ENCODE peak calls at places on chromosomes 4 and X, in four cellular contexts. One of them, this sample, is unnamed.

GRCh38 chr4:21948347-21949072 is at the start of gene KCNIP4:
- DNase-seq in small intestine: no peak
- DNase-seq in DND-41: no peak
- DNase-seq in AG04449: no peak
- DNase-seq in this sample: no peak

GRCh38 chr4:5452156-5452555 is 256.2 kb downstream of the EVC2 start:
- DNase-seq in AG04449: no peak
- DNase-seq in small intestine: no peak
- DNase-seq in DND-41: no peak
- DNase-seq in this sample: no peak

GRCh38 chr4:10203851-10204250 is 87.3 kb upstream of the WDR1 start:
- DNase-seq in small intestine: no peak
- DNase-seq in AG04449: no peak
- DNase-seq in DND-41: no peak
- DNase-seq in this sample: no peak

GRCh38 chr4:7535094-7535493 is 100.4 kb upstream of the PSAPL1 start:
- DNase-seq in small intestine: no peak
- DNase-seq in DND-41: no peak
- DNase-seq in AG04449: no peak
- DNase-seq in this sample: no peak

GRCh38 chrX:109294097-109294815 is 187.6 kb downstream of the GUCY2F start:
- DNase-seq in AG04449: no peak
- DNase-seq in small intestine: no peak
- DNase-seq in DND-41: no peak
- DNase-seq in this sample: no peak

GRCh38 chrX:44946771-44947170 is 73.8 kb downstream of the KDM6A start:
- DNase-seq in small intestine: no peak
- DNase-seq in AG04449: no peak
- DNase-seq in DND-41: no peak
- DNase-seq in this sample: no peak

GRCh38 chrX:16114640-16115039 is 8.7 kb upstream of the GRPR start:
- DNase-seq in small intestine: no peak
- DNase-seq in AG04449: peak
- DNase-seq in DND-41: no peak
- DNase-seq in this sample: peak

GRCh38 chr4:12446650-12447049 is 1018.0 kb upstream of the HS3ST1 start:
- DNase-seq in DND-41: no peak
- DNase-seq in AG04449: no peak
- DNase-seq in small intestine: no peak
- DNase-seq in this sample: no peak

GRCh38 chr4:100981447-100982204 is 365.7 kb downstream of the PPP3CA start:
- DNase-seq in DND-41: no peak
- DNase-seq in AG04449: peak
- DNase-seq in small intestine: peak
- DNase-seq in this sample: peak

GRCh38 chrX:149515954-149516602 is 11.0 kb upstream of the IDS start:
- DNase-seq in DND-41: no peak
- DNase-seq in small intestine: no peak
- DNase-seq in AG04449: no peak
- DNase-seq in this sample: no peak

GRCh38 chr4:150135134-150135773 is 57.0 kb downstream of the DCLK2 start:
- DNase-seq in AG04449: no peak
- DNase-seq in small intestine: no peak
- DNase-seq in DND-41: no peak
- DNase-seq in this sample: no peak

DNA sequence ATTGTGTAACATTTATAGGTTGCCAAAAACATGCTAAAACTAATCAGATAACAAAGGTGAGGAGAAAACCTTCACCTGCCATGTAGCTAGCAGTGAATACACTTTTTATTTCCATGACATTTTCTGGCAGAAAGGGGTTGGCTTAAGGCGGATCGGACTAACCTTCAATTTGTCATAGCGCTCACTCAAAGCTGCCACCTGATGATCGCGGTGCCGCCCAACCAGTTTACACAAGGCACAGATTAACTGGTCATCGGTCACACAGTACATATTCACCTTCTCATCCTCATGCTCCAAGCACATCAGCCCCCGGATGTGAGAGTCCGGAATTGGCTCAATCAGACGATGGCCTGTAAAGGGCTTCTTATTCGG is 53.7 kb downstream of the MID1 start:
- DNase-seq in small intestine: no peak
- DNase-seq in AG04449: no peak
- DNase-seq in DND-41: no peak
- DNase-seq in this sample: no peak
- H3K4me3 ChIP-seq in small intestine: no peak
- H3K4me3 ChIP-seq in AG04449: no peak
- H3K4me3 ChIP-seq in DND-41: no peak
- H3K4me3 ChIP-seq in this sample: no peak

GRCh38 chr4:163988391-163988790 is 493.9 kb downstream of the TMA16 start:
- DNase-seq in AG04449: no peak
- DNase-seq in small intestine: no peak
- DNase-seq in DND-41: no peak
- DNase-seq in this sample: no peak
- H3K4me3 ChIP-seq in AG04449: no peak
- H3K4me3 ChIP-seq in small intestine: no peak
- H3K4me3 ChIP-seq in DND-41: no peak
- H3K4me3 ChIP-seq in this sample: no peak

GRCh38 chrX:129843209-129843458 is 552 bp downstream of the ZDHHC9 start:
- DNase-seq in DND-41: no peak
- DNase-seq in AG04449: no peak
- DNase-seq in small intestine: no peak
- DNase-seq in this sample: no peak
- H3K4me3 ChIP-seq in DND-41: peak
- H3K4me3 ChIP-seq in AG04449: peak
- H3K4me3 ChIP-seq in small intestine: peak
- H3K4me3 ChIP-seq in this sample: peak

GRCh38 chrX:2705461-2705860 is 14.4 kb downstream of the CD99 start:
- DNase-seq in small intestine: no peak
- DNase-seq in AG04449: no peak
- DNase-seq in DND-41: no peak
- DNase-seq in this sample: no peak
- H3K4me3 ChIP-seq in small intestine: no peak
- H3K4me3 ChIP-seq in AG04449: no peak
- H3K4me3 ChIP-seq in DND-41: no peak
- H3K4me3 ChIP-seq in this sample: no peak

DNA sequence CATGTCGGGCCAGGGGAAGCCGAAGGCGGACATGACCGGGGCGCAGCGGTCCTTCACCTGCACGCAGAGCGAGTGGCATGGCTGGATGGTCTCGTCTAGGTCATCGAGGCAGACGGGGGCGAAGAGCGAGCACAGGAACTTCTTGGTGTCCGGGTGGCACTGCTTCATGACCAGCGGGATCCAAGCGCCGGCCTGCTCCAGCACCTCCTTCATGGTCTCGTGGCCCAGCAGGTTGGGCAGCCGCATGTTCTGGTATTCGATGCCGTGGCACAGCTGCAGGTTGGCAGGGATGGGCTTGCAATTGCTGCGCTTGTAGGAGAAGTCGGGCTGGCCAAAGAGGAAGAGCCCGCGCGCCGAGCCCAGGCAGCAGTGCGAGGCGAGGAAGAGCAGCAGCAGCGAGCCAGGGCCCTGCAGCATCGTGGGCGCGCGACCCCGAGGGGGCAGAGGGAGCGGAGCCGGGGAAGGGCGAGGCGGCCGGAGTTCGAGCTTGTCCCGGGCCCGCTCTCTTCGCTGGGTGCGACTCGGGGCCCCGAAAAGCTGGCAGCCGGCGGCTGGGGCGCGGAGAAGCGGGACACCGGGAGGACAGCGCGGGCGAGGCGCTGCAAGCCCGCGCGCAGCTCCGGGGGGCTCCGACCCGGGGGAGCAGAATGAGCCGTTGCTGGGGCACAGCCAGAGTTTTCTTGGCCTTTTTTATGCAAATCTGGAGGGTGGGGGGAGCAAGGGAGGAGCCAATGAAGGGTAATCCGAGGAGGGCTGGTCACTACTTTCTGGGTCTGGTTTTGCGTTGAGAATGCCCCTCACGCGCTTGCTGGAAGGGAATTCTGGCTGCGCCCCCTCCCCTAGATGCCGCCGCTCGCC is at the start of gene SFRP2:
- DNase-seq in DND-41: no peak
- DNase-seq in small intestine: no peak
- DNase-seq in AG04449: no peak
- DNase-seq in this sample: no peak
- H3K4me3 ChIP-seq in DND-41: no peak
- H3K4me3 ChIP-seq in small intestine: no peak
- H3K4me3 ChIP-seq in AG04449: no peak
- H3K4me3 ChIP-seq in this sample: peak

GRCh38 chrX:120308558-120308957 is 2.7 kb downstream of the TMEM255A start:
- DNase-seq in DND-41: no peak
- DNase-seq in AG04449: no peak
- DNase-seq in small intestine: no peak
- DNase-seq in this sample: no peak
- H3K4me3 ChIP-seq in DND-41: no peak
- H3K4me3 ChIP-seq in AG04449: no peak
- H3K4me3 ChIP-seq in small intestine: no peak
- H3K4me3 ChIP-seq in this sample: no peak

DNA sequence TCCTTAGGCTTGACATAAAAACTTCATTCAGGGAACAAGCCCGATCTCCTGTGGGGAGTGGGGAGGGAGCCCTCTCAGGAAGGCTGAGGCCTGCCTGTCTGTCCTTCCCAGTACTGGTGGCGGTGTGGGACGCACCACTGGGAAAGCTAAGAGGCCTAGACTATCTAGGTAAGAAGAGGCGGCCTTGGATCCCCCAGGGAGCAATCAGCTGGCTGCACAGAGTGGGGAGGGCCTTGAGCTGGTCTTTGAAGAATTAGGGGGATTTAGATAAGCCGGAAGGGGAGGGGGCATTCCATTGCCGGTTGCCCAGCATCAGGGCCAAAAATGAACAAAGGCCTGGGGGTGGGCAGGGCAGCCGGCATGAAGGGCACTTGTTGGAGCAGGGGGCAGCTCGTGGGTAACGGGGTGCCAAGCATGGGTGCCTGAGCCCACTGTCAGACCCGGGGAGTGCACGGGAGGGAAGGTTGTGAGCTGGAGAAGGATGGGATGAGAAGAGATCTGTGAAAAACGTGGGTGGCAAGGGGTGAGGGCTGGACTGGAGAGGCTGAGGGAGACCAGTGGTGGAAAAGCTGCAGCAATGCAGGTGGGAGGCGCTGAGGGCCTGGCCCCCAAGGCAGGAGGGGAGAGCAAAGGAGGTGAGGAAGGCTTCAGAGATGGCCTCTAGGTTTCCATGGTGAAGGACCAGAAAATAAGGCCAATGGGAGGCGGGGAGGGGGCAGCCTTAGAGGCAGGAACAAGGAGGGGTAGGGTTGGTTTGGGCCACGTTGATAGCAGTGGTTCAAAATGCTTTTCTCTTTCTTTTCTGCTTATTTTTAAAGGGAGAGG is 8.5 kb downstream of the KLF3 start:
- DNase-seq in DND-41: no peak
- DNase-seq in small intestine: no peak
- DNase-seq in AG04449: no peak
- DNase-seq in this sample: no peak
- H3K4me3 ChIP-seq in DND-41: no peak
- H3K4me3 ChIP-seq in small intestine: no peak
- H3K4me3 ChIP-seq in AG04449: no peak
- H3K4me3 ChIP-seq in this sample: no peak